ENCODE peak calls at places on chromosomes 13 and 19, in five cellular contexts. D, F, B, X and P are unnamed samples.

GRCh38 chr13:32503727-32504126 is 34.9 kb downstream of the N4BP2L2 start:
- DNase-seq in D (no peak), F (no peak), B (no peak), X (no peak), P (no peak)

GRCh38 chr19:15323496-15324235 is 8.7 kb downstream of the BRD4 start:
- DNase-seq in D (no peak), F (no peak), B (no peak), X (no peak), P (no peak)

GRCh38 chr13:64078480-64078936 is 2662.9 kb upstream of the PCDH20 start:
- DNase-seq in D (no peak), F (no peak), B (no peak), X (no peak), P (no peak)

GRCh38 chr13:49307365-49307764 is 59.6 kb downstream of the CDADC1 start:
- DNase-seq in D (no peak), F (no peak), B (no peak), X (no peak), P (no peak)

GRCh38 chr13:40125336-40125735 is 469.9 kb downstream of the COG6 start:
- DNase-seq in D (no peak), F (no peak), B (no peak), X (no peak), P (no peak)

GRCh38 chr19:15437355-15438123 is 12.2 kb downstream of the WIZ start:
- DNase-seq in D (no peak), F (no peak), B (no peak), X (no peak), P (no peak)

GRCh38 chr13:113049521-113049941 is 56.1 kb upstream of the F7 start:
- DNase-seq in D (no peak), F (no peak), B (no peak), X (no peak), P (no peak)

GRCh38 chr13:111961793-111962192 is 105.2 kb upstream of the SOX1 start:
- DNase-seq in D (no peak), F (no peak), B (no peak), X (no peak), P (no peak)

GRCh38 chr19:2315818-2316353 is 7.9 kb upstream of the LINGO3 start:
- DNase-seq in D (no peak), F (peak), B (no peak), X (no peak), P (no peak)

GRCh38 chr13:46181799-46182490 is at the start of gene LCP1:
- DNase-seq in D (peak), F (peak), B (peak), X (peak), P (peak)

GRCh38 chr19:45179848-45180370 is 1.3 kb downstream of the BLOC1S3 start:
- DNase-seq in D (no peak), F (no peak), B (no peak), X (no peak), P (no peak)

GRCh38 chr19:34217952-34218817 is 36.2 kb upstream of the GARRE1 start:
- DNase-seq in D (peak), F (peak), B (peak), X (no peak), P (peak)

GRCh38 chr13:32548837-32549236 is 10.2 kb upstream of the N4BP2L2 start:
- DNase-seq in D (no peak), F (no peak), B (no peak), X (no peak), P (no peak)

GRCh38 chr19:412356-413355 is 3.7 kb upstream of the C2CD4C start:
- DNase-seq in D (no peak), F (no peak), B (no peak), X (no peak), P (no peak)

GRCh38 chr13:32976046-32976781 is 40.0 kb upstream of the KL start:
- DNase-seq in D (no peak), F (no peak), B (no peak), X (no peak), P (no peak)

GRCh38 chr19:6424190-6424938 is at the start of gene KHSRP:
- DNase-seq in D (peak), F (peak), B (no peak), X (peak), P (no peak)

GRCh38 chr19:49106648-49107135 is 7.5 kb upstream of the LIN7B start:
- DNase-seq in D (peak), F (peak), B (no peak), X (peak), P (peak)